ENCODE peak calls at places on chromosomes 16 and 17, in four cellular contexts. R, H, N and Y are unnamed samples. For H3K27me3, the result is how much of the 10 kb centered on the place peaks cover.

GRCh38 chr17:63279498-63280230 is 166.4 kb downstream of the CYB561 start:
- DNase-seq in R (no peak), H (no peak), N (no peak), Y (no peak)

GRCh38 chr16:1909661-1910231 is 8.5 kb downstream of the HS3ST6 start:
- DNase-seq in R (no peak), H (no peak), N (no peak), Y (no peak)

GRCh38 chr17:358491-359133 is 6.0 kb upstream of the RPH3AL start:
- DNase-seq in R (no peak), H (no peak), N (no peak), Y (no peak)

GRCh38 chr17:54749157-54749556 is 151.5 kb upstream of the TOM1L1 start:
- DNase-seq in R (no peak), H (no peak), N (no peak), Y (no peak)

GRCh38 chr16:65749566-65749965 is 616.9 kb upstream of the CDH5 start:
- DNase-seq in R (no peak), H (no peak), N (no peak), Y (no peak)

GRCh38 chr16:77457046-77457445 is 22.2 kb upstream of the ADAMTS18 start:
- DNase-seq in R (no peak), H (no peak), N (no peak), Y (no peak)

GRCh38 chr17:7001562-7001961 is 5.7 kb downstream of the ALOX12 start:
- DNase-seq in R (no peak), H (no peak), N (no peak), Y (no peak)

GRCh38 chr16:19419691-19420060 is 2.0 kb downstream of the TMC5 start:
- DNase-seq in R (no peak), H (no peak), N (no peak), Y (no peak)

GRCh38 chr17:32102172-32102571 is 40.1 kb upstream of the RHOT1 start:
- DNase-seq in R (no peak), H (no peak), N (no peak), Y (no peak)

GRCh38 chr17:32100971-32101631 is 41.2 kb upstream of the RHOT1 start:
- DNase-seq in R (no peak), H (no peak), N (no peak), Y (no peak)

GRCh38 chr17:32102697-32103096 is 39.6 kb upstream of the RHOT1 start:
- DNase-seq in R (no peak), H (no peak), N (no peak), Y (no peak)

GRCh38 chr17:32104158-32104557 is 38.1 kb upstream of the RHOT1 start:
- DNase-seq in R (no peak), H (no peak), N (no peak), Y (no peak)

GRCh38 chr17:32103476-32104113 is 38.7 kb upstream of the RHOT1 start:
- DNase-seq in R (no peak), H (no peak), N (no peak), Y (no peak)
- TF ChIP-seq CTCF in R (no peak), H (no peak), N (no peak), Y (no peak)

DNA sequence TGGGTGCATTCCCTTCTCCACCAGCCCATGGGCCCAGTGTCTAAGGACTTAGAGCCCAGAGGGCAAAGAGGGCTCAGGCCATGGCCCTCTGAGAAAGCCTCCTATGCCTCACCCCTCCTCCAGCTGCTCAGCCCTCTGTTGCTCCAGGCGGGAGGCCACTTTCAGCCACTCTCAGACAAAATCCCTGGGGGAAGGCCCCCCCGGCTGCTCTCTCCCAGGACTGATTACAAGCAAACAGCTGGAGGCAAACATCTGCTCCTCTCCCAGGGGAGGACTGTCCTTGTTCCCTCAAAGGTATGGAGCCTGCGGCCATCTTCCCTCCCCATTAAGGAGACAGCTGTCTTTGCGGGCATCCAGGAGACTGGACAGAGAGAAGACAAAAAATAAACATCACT is 54.9 kb upstream of the DLX4 start:
- DNase-seq in R (no peak), H (no peak), N (peak), Y (no peak)
- H3K27me3 ChIP-seq in R (under half), H (under half), N (under half), Y (under half)

GRCh38 chr17:77146882-77147281 is 6.1 kb downstream of the SEC14L1 start:
- DNase-seq in R (peak), H (no peak), N (no peak), Y (no peak)

GRCh38 chr17:77145209-77145608 is 4.4 kb downstream of the SEC14L1 start:
- DNase-seq in R (no peak), H (no peak), N (no peak), Y (no peak)

GRCh38 chr17:77144227-77144626 is 3.5 kb downstream of the SEC14L1 start:
- DNase-seq in R (no peak), H (no peak), N (no peak), Y (no peak)

GRCh38 chr17:77147357-77147801 is 6.6 kb downstream of the SEC14L1 start:
- DNase-seq in R (no peak), H (no peak), N (no peak), Y (no peak)

GRCh38 chr17:77145635-77146632 is 5.2 kb downstream of the SEC14L1 start:
- DNase-seq in R (peak), H (peak), N (peak), Y (no peak)
- TF ChIP-seq CTCF in R (peak), H (peak), N (peak), Y (no peak)

GRCh38 chr16:3038256-3038655 is 1.5 kb upstream of the BICDL2 start:
- DNase-seq in R (no peak), H (no peak), N (no peak), Y (no peak)

GRCh38 chr16:3038896-3039295 is 2.2 kb upstream of the BICDL2 start:
- DNase-seq in R (no peak), H (no peak), N (no peak), Y (no peak)

GRCh38 chr16:3035289-3035971 is 1.3 kb downstream of the BICDL2 start:
- DNase-seq in R (no peak), H (no peak), N (no peak), Y (no peak)

GRCh38 chr16:3035972-3036725 is 595 bp downstream of the BICDL2 start:
- DNase-seq in R (no peak), H (no peak), N (no peak), Y (no peak)

DNA sequence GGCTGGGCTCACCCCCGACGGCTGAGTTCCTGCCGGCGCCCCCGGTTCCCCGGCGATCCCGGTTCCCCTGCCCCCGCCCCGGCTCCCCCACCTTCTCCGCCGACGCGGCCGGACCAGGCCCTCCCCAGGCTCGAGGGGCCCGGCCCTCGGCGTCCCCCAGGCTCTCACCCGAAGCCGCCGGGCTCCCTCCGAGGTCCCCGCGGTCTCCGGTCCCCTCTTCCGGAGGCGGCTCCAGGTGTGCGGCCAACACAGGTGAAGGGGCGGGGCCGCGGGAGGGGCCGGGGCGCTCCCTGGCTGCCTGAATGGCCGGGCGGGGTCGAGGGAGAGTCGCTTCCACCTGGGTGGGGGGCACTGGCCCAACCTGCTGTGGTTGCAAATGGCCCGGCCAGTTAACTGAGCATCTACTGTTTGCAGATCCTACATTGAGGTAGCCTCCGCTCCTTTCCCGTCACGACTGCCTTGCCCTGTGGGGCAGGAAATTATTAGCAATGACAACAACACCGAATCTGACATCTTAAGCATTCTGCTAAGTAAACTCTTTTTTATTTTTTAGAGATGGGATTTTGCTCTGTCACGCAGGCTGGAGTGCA is at the start of gene BICDL2:
- DNase-seq in R (no peak), H (no peak), N (no peak), Y (no peak)
- H3K27me3 ChIP-seq in R (half or more), H (half or more), N (half or more), Y (under half)

GRCh38 chr17:81977211-81978091 is at the start of gene ASPSCR1:
- DNase-seq in R (peak), H (peak), N (peak), Y (peak)
- TF ChIP-seq CTCF in R (no peak), H (no peak), N (no peak), Y (no peak)

DNA sequence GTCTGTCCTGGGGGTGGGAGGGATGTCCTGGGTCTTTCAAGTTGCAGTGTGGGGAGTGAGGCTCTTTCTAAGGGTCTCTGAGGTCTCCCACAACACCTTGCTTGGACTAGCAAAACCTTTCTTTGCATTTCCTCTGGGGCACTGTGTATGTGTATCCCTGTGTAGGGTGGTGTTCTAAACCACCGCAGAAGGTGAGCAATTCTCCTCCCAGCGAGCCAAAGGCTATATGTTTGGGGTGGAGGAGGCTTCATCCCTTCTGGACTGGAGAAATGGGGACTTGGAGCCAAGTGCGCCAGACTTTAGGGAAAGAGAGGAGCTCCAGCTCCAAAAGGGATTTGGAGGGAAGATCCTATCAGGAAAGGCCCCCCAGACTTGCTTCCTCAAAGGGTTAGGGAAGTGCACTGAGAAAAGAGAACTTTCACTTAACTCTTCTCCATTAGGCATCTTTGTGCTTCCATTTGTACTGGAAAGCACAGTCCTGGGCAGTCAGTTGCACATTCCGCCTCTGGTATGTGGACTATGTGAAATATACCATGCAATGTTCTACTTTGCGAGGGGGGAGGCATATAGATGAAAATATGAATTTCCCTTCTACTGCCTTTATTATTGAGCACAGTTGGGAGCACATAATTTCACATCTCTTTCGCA is 18.9 kb upstream of the HOXB9 start:
- DNase-seq in R (no peak), H (no peak), N (no peak), Y (no peak)
- H3K27me3 ChIP-seq in R (half or more), H (half or more), N (half or more), Y (half or more)

DNA sequence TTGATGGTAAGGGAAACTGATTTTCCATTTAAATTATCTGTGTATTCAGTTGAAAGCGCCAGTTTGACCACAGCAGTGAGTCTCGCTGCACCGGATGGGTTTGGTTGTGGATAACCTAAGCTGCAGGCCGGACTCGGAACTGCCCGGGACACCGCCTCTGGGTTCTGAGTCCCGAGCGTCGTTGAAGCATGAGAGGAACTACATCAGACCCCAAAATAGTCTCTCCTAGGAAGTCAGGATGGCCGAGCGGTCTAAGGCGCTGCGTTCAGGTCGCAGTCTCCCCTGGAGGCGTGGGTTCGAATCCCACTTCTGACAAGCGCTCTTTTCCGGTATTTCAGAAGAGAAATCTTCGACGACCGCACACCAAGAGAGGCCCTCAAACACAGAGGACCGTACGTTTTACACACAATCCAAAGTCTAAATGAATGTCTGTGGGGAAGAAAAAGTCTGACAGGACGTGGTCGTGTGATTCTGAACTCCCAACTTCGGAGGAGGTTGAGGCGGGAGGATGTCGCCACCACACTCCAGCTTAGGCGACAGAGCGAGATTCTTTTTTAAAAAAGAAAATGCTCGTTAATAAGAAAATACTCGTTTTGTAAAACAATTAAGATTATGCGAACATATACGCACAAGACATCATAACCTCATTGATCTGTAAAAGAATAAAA is 15.4 kb upstream of the PLLP start:
- DNase-seq in R (peak), H (peak), N (peak), Y (peak)
- TF ChIP-seq CTCF in R (peak), H (no peak), N (peak), Y (peak)

DNA sequence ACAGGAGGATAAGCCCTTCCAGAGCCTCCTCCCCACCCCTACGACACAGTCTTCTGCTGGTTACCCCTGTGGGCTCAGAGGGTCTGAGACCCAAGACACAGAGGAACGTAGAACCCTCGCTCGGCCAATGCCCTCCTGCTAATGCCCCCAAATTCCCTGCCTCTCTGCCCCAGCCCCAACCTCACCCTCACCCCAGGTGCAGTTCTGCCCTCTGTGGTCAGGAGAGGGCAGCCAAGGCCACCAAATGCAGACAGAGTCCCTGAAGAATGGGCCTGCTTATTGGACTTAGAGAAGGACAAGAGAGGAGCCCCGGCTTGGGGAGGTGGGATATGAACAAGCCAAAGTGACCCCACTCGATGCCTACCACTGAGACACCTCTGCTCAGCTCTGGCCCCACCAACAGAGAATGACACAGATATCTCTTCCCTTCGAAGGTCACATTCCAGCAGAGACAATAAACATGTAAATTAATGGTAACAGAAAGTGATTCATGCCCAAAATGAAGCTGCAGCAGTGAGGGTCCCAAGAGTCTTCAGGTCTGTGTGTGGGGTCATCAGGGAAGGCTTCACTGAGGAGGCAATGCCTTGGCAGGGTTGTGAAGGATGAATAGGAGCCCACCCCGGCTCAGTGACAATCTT is 80.9 kb upstream of the CCL1 start:
- DNase-seq in R (peak), H (peak), N (peak), Y (no peak)
- H3K27me3 ChIP-seq in R (under half), H (under half), N (under half), Y (under half)

DNA sequence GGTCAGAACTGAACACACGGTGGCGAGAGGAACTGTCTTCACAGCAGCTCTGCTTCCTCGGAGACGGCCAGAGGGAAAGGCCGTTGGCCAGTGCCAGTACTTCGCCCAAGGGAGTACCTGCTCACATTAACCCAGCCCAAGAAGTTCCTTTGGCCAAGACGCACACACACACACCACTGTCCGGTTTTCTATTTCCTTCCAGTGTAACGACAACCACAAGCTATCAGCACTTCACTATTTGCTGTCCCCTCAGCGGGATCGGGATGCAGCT is 735 bp upstream of the GGNBP2 start:
- DNase-seq in R (peak), H (peak), N (peak), Y (peak)
- TF ChIP-seq CTCF in R (peak), H (no peak), N (no peak), Y (no peak)